ENCODE peak calls at places on chromosomes 7 and 10, in eight cellular contexts. D, J, V, Y, M, C, W and U are unnamed samples. For H3K27me3, the result is how much of the 10 kb centered on the place peaks cover.

GRCh38 chr10:31929986-31930675 is 1.5 kb upstream of the ARHGAP12 start:
- DNase-seq in D (peak), J (peak), V (no peak), Y (no peak), M (no peak), C (no peak), W (no peak), U (no peak)

GRCh38 chr10:14282271-14282670 is 48.5 kb downstream of the FRMD4A start:
- DNase-seq in D (no peak), J (no peak), V (no peak), Y (no peak), M (no peak), C (no peak), W (no peak), U (no peak)

GRCh38 chr10:33136271-33136670 is 178.2 kb upstream of the ITGB1 start:
- DNase-seq in D (no peak), J (no peak), V (no peak), Y (no peak), M (no peak), C (no peak), W (no peak), U (no peak)

GRCh38 chr7:101736077-101736476 is 81.3 kb upstream of the CUX1 start:
- DNase-seq in D (no peak), J (no peak), V (no peak), Y (no peak), M (no peak), C (no peak), W (no peak), U (no peak)

GRCh38 chr10:128173383-128173782 is 47.2 kb upstream of the MKI67 start:
- DNase-seq in D (peak), J (no peak), V (no peak), Y (no peak), M (no peak), C (no peak), W (no peak), U (no peak)

GRCh38 chr10:61899045-61899444 is 2.5 kb upstream of the ARID5B start:
- DNase-seq in D (no peak), J (no peak), V (no peak), Y (no peak), M (no peak), C (no peak), W (no peak), U (no peak)

GRCh38 chr10:38143587-38143986 is 49.5 kb downstream of the ZNF37A start:
- DNase-seq in D (no peak), J (no peak), V (no peak), Y (no peak), M (no peak), C (no peak), W (no peak), U (no peak)

GRCh38 chr10:71085689-71086438 is 126.5 kb upstream of the UNC5B start:
- DNase-seq in D (peak), J (no peak), V (peak), Y (no peak), M (peak), C (no peak), W (no peak), U (no peak)

GRCh38 chr7:13181221-13181620 is 493.8 kb downstream of the ARL4A start:
- DNase-seq in D (no peak), J (no peak), V (no peak), Y (no peak), M (no peak), C (no peak), W (no peak), U (no peak)

GRCh38 chr7:85456254-85456653 is 269.4 kb upstream of the SEMA3D start:
- DNase-seq in D (no peak), J (no peak), V (no peak), Y (no peak), M (no peak), C (no peak), W (no peak), U (no peak)

GRCh38 chr7:22433710-22434460 is 66.1 kb downstream of the STEAP1B start:
- DNase-seq in D (peak), J (no peak), V (peak), Y (no peak), M (no peak), C (peak), W (no peak), U (peak)

GRCh38 chr10:118721005-118721876 is 33.5 kb downstream of the CACUL1 start:
- DNase-seq in D (peak), J (peak), V (peak), Y (peak), M (no peak), C (no peak), W (peak), U (no peak)

GRCh38 chr10:42754155-42755027 is 28.2 kb upstream of the BMS1 start:
- DNase-seq in D (peak), J (peak), V (no peak), Y (no peak), M (no peak), C (peak), W (peak), U (peak)

GRCh38 chr10:108812296-108812695 is 1111.0 kb downstream of the XPNPEP1 start:
- DNase-seq in D (no peak), J (no peak), V (no peak), Y (no peak), M (no peak), C (no peak), W (no peak), U (no peak)

GRCh38 chr10:13559124-13559700 is 27.6 kb upstream of the PRPF18 start:
- DNase-seq in D (no peak), J (no peak), V (no peak), Y (no peak), M (no peak), C (no peak), W (no peak), U (no peak)

GRCh38 chr10:42519761-42520460 is 118.5 kb downstream of the ZNF33B start:
- DNase-seq in D (peak), J (no peak), V (no peak), Y (no peak), M (no peak), C (no peak), W (no peak), U (no peak)

GRCh38 chr10:90125966-90126600 is 424.7 kb downstream of the KIF20B start:
- DNase-seq in D (no peak), J (no peak), V (no peak), Y (no peak), M (no peak), C (no peak), W (no peak), U (no peak)

GRCh38 chr10:123530166-123530870 is 135.8 kb upstream of the GPR26 start:
- DNase-seq in D (no peak), J (no peak), V (no peak), Y (no peak), M (peak), C (no peak), W (no peak), U (no peak)

GRCh38 chr10:132335189-132336063 is 3.4 kb downstream of the LRRC27 start:
- DNase-seq in D (peak), J (no peak), V (no peak), Y (no peak), M (no peak), C (peak), W (peak), U (no peak)

GRCh38 chr7:30412810-30413504 is 65.6 kb downstream of the NOD1 start:
- DNase-seq in D (peak), J (no peak), V (peak), Y (peak), M (no peak), C (no peak), W (peak), U (no peak)

GRCh38 chr7:135855836-135856235 is 107.2 kb upstream of the FAM180A start:
- DNase-seq in D (peak), J (no peak), V (peak), Y (no peak), M (no peak), C (no peak), W (no peak), U (no peak)

GRCh38 chr7:111987115-111987826 is 218.9 kb downstream of the DOCK4 start:
- DNase-seq in D (peak), J (no peak), V (no peak), Y (no peak), M (no peak), C (no peak), W (no peak), U (no peak)

GRCh38 chr7:36600869-36601530 is 123.3 kb downstream of the AOAH start:
- DNase-seq in D (no peak), J (no peak), V (no peak), Y (peak), M (no peak), C (no peak), W (no peak), U (no peak)

GRCh38 chr10:68052463-68052862 is 22.6 kb downstream of the HERC4 start:
- DNase-seq in D (no peak), J (no peak), V (no peak), Y (no peak), M (no peak), C (no peak), W (no peak), U (no peak)

GRCh38 chr10:125144693-125145623 is 15.4 kb downstream of the CTBP2 start:
- DNase-seq in D (peak), J (no peak), V (no peak), Y (no peak), M (no peak), C (peak), W (no peak), U (no peak)

GRCh38 chr7:36691983-36692382 is 32.3 kb downstream of the AOAH start:
- DNase-seq in D (no peak), J (no peak), V (no peak), Y (no peak), M (no peak), C (no peak), W (no peak), U (no peak)

GRCh38 chr7:102044984-102045673 is 227.7 kb downstream of the CUX1 start:
- DNase-seq in D (no peak), J (no peak), V (no peak), Y (peak), M (no peak), C (peak), W (no peak), U (peak)

GRCh38 chr7:15821484-15822122 is 135.1 kb upstream of the MEOX2 start:
- DNase-seq in D (no peak), J (no peak), V (no peak), Y (no peak), M (no peak), C (no peak), W (no peak), U (no peak)

GRCh38 chr10:100739516-100740368 is 5.6 kb upstream of the PAX2 start:
- DNase-seq in D (peak), J (no peak), V (no peak), Y (no peak), M (no peak), C (no peak), W (no peak), U (no peak)
- H3K27me3 ChIP-seq in D (half or more), J (half or more), V (half or more), Y (half or more), M (under half), C (half or more), W (half or more), U (half or more)

GRCh38 chr10:49284356-49284755 is 14.6 kb upstream of the C10orf71 start:
- DNase-seq in D (no peak), J (no peak), V (no peak), Y (no peak), M (no peak), C (no peak), W (no peak), U (no peak)

GRCh38 chr10:49282879-49283321 is 16.1 kb upstream of the C10orf71 start:
- DNase-seq in D (no peak), J (no peak), V (no peak), Y (no peak), M (no peak), C (no peak), W (peak), U (no peak)

GRCh38 chr10:49283491-49283890 is 15.5 kb upstream of the C10orf71 start:
- DNase-seq in D (no peak), J (no peak), V (no peak), Y (no peak), M (no peak), C (no peak), W (no peak), U (no peak)

GRCh38 chr10:49286686-49287085 is 12.3 kb upstream of the C10orf71 start:
- DNase-seq in D (no peak), J (no peak), V (no peak), Y (no peak), M (no peak), C (no peak), W (no peak), U (no peak)

DNA sequence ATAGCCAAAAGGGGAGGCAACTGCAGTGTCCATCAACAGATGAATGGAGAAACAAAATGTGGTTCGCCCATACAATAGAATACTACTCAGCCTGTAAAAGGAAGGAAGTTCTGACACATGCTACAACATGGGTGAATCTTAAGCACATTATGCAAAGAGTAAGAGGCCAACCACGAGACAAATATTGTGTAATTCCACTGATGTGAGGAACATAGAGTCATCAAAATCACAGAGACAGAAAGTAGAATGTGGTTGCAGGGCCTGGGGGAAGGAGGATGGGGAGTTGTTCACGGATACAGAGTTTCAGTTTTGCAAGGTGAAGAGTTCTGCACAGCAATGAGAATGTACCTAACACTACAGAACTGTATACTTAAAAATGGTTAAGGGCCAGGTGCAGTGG is 13.7 kb upstream of the C10orf71 start:
- DNase-seq in D (no peak), J (no peak), V (no peak), Y (no peak), M (no peak), C (no peak), W (no peak), U (no peak)
- H3K27me3 ChIP-seq in D (under half), J (under half), V (under half), Y (under half), M (under half), C (under half), W (under half), U (under half)

DNA sequence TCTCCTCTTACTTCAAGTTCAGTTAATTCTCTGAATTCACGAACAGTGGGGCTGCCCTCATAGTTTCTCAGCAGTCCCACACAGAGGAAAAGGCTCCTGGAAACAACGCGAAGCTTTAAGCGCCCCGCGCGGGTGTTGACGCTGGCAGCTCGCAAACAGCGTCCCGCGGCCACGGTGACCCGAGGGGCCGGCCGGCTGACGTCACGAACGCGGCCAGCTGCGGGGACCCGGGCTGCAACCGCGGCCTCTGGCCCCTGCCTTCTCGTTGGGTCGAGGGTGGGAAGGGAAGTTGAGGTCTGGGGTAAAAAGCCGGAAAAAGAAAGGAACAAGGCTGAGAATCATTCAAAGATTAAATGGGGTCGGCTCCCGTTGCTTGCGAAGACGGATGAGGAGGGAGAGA is 7.2 kb upstream of the FEZF1 start:
- DNase-seq in D (peak), J (no peak), V (no peak), Y (no peak), M (no peak), C (no peak), W (no peak), U (no peak)
- H3K27me3 ChIP-seq in D (under half), J (under half), V (half or more), Y (half or more), M (under half), C (half or more), W (half or more), U (half or more)

GRCh38 chr7:155804897-155805825 is 7.1 kb downstream of the SHH start:
- DNase-seq in D (peak), J (no peak), V (peak), Y (no peak), M (no peak), C (peak), W (peak), U (peak)

GRCh38 chr7:155802291-155802690 is 10.0 kb downstream of the SHH start:
- DNase-seq in D (no peak), J (no peak), V (no peak), Y (no peak), M (no peak), C (no peak), W (no peak), U (no peak)

GRCh38 chr7:155802906-155803417 is 9.3 kb downstream of the SHH start:
- DNase-seq in D (no peak), J (no peak), V (no peak), Y (no peak), M (no peak), C (peak), W (no peak), U (no peak)

GRCh38 chr7:155804431-155804831 is 7.8 kb downstream of the SHH start:
- DNase-seq in D (peak), J (no peak), V (no peak), Y (no peak), M (no peak), C (peak), W (no peak), U (no peak)

GRCh38 chr7:155803418-155804376 is 8.6 kb downstream of the SHH start:
- DNase-seq in D (peak), J (peak), V (no peak), Y (no peak), M (no peak), C (peak), W (no peak), U (no peak)
- H3K27me3 ChIP-seq in D (under half), J (under half), V (half or more), Y (half or more), M (under half), C (half or more), W (half or more), U (half or more)

GRCh38 chr7:20545016-20545415 is 70.5 kb upstream of the ABCB5 start:
- DNase-seq in D (no peak), J (no peak), V (no peak), Y (no peak), M (no peak), C (no peak), W (no peak), U (no peak)
- H3K27me3 ChIP-seq in D (under half), J (under half), V (under half), Y (under half), M (under half), C (under half), W (under half), U (under half)

GRCh38 chr10:47301833-47302232 is 1.8 kb downstream of the GDF10 start:
- DNase-seq in D (no peak), J (no peak), V (no peak), Y (no peak), M (no peak), C (no peak), W (no peak), U (no peak)

GRCh38 chr10:47297796-47298540 is 2.0 kb upstream of the GDF10 start:
- DNase-seq in D (no peak), J (no peak), V (no peak), Y (no peak), M (no peak), C (no peak), W (no peak), U (no peak)

GRCh38 chr10:47298730-47299129 is 1.3 kb upstream of the GDF10 start:
- DNase-seq in D (no peak), J (no peak), V (no peak), Y (no peak), M (no peak), C (no peak), W (no peak), U (no peak)

GRCh38 chr10:47299989-47300931 is at the start of gene GDF10:
- DNase-seq in D (peak), J (no peak), V (no peak), Y (no peak), M (no peak), C (no peak), W (peak), U (no peak)

DNA sequence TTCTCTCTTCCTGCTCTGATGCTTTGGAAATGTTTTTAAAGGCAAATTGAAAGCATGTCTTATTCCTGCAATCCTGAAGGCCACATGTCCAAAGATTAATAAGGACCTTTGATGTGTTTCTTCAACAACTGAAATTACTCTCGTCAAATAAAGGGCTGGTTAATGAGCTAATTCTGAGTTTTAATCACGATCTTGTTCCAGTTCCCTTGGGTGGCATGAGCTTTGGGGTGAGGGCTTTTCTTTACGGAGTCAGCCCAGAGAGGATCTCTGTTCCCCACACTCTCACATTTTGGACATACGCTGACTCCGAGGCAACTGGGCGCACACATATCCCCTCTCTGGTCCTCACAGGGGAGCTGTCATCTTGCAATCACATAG is 397 bp upstream of the GDF10 start:
- DNase-seq in D (no peak), J (no peak), V (no peak), Y (no peak), M (no peak), C (no peak), W (no peak), U (no peak)
- H3K27me3 ChIP-seq in D (under half), J (under half), V (under half), Y (half or more), M (under half), C (under half), W (half or more), U (half or more)

DNA sequence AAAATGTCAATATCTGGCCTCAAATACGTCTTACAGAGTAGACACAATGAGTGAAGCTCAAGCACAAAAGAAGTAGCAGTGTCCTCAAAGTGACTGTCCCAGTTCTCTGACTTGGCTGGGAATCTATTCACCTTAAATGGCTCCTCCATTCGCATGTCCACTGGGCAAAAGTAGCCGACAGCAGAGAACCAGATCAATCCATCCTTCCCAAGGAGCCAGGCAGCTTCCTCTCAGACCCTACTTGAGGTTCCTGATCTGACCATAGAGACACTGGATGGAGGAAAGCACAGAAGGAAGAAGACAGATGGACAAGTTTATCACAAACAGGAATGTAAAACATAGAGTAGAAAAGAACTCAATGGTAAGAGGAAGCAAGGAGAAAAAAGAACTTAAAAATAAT is 53.5 kb downstream of the CDK6 start:
- DNase-seq in D (no peak), J (no peak), V (no peak), Y (no peak), M (no peak), C (no peak), W (no peak), U (no peak)
- H3K27me3 ChIP-seq in D (under half), J (under half), V (under half), Y (under half), M (under half), C (under half), W (under half), U (under half)

GRCh38 chr10:117007080-117007479 is 2.1 kb upstream of the SHTN1 start:
- DNase-seq in D (no peak), J (no peak), V (no peak), Y (no peak), M (no peak), C (no peak), W (no peak), U (no peak)
- H3K27me3 ChIP-seq in D (under half), J (under half), V (under half), Y (under half), M (under half), C (under half), W (under half), U (under half)